ENCODE peak calls at places on chromosomes 6 and 20, in seven cellular contexts. G is ovary; R is CD8-positive, alpha-beta T cell; A is PC-3; V is endothelial cell of umbilical vein; H is SK-N-SH; P is brain microvascular endothelial cell. Z is an unnamed sample.

GRCh38 chr6:116018976-116019375 is 41.7 kb downstream of the FRK start:
- DNase-seq in G (no peak), R (no peak), A (no peak), V (no peak), H (no peak), P (no peak), Z (peak; percentile 34)

GRCh38 chr6:166032366-166033171 is 135.1 kb downstream of the TBXT start:
- DNase-seq in G (peak; percentile 40), R (no peak), A (peak; percentile 3), V (no peak), H (peak; percentile 30), P (peak; percentile 93), Z (no peak)

GRCh38 chr6:4059115-4059777 is 19.7 kb downstream of the FAM217A start:
- DNase-seq in G (no peak), R (peak; percentile 60), A (peak; percentile 93), V (peak; percentile 62), H (no peak), P (peak; percentile 93), Z (no peak)

GRCh38 chr6:14441371-14441781 is 323.8 kb downstream of the CD83 start:
- DNase-seq in G (peak; percentile 40), R (no peak), A (no peak), V (no peak), H (no peak), P (no peak), Z (peak; percentile 11)

GRCh38 chr6:109117346-109118035 is 22.2 kb downstream of the CEP57L1 start:
- DNase-seq in G (no peak), R (no peak), A (no peak), V (no peak), H (no peak), P (no peak), Z (no peak)

GRCh38 chr20:42281801-42282200 is 663.6 kb upstream of the CHD6 start:
- DNase-seq in G (no peak), R (no peak), A (no peak), V (no peak), H (no peak), P (no peak), Z (no peak)

GRCh38 chr6:16849280-16850210 is 88.3 kb upstream of the ATXN1 start:
- DNase-seq in G (no peak), R (no peak), A (peak; percentile 93), V (no peak), H (no peak), P (peak; percentile 73), Z (no peak)

GRCh38 chr6:149864578-149865535 is 698 bp upstream of the LRP11 start:
- DNase-seq in G (peak; percentile 73), R (peak; percentile 17), A (peak; percentile 71), V (peak; percentile 78), H (peak; percentile 71), P (peak; percentile 79), Z (peak; percentile 76)

GRCh38 chr6:159062564-159062945 is 17.8 kb upstream of the TAGAP start:
- DNase-seq in G (no peak), R (peak; percentile 63), A (no peak), V (no peak), H (no peak), P (no peak), Z (no peak)

GRCh38 chr20:57871237-57871632 is 161.4 kb upstream of the PMEPA1 start:
- DNase-seq in G (no peak), R (no peak), A (no peak), V (no peak), H (no peak), P (no peak), Z (no peak)

GRCh38 chr6:7267521-7268091 is 45.4 kb downstream of the SSR1 start:
- DNase-seq in G (no peak), R (no peak), A (peak; percentile 99), V (peak; percentile 73), H (peak; percentile 64), P (peak; percentile 96), Z (peak; percentile 88)

GRCh38 chr6:2109796-2110195 is 135.6 kb downstream of the GMDS start:
- DNase-seq in G (no peak), R (no peak), A (no peak), V (peak; percentile 75), H (no peak), P (no peak), Z (no peak)

GRCh38 chr6:125170376-125170775 is 16.8 kb downstream of the TPD52L1 start:
- DNase-seq in G (no peak), R (no peak), A (no peak), V (no peak), H (no peak), P (no peak), Z (peak; percentile 46)

GRCh38 chr20:38806855-38807655 is 1.6 kb downstream of the PPP1R16B start:
- DNase-seq in G (no peak), R (peak; percentile 39), A (no peak), V (peak; percentile 28), H (peak; percentile 43), P (no peak), Z (no peak)

GRCh38 chr6:87074051-87074711 is 20.7 kb downstream of the CGA start:
- DNase-seq in G (no peak), R (no peak), A (no peak), V (no peak), H (no peak), P (no peak), Z (no peak)

GRCh38 chr6:132490024-132490423 is 22.9 kb downstream of the STX7 start:
- DNase-seq in G (no peak), R (no peak), A (no peak), V (peak; percentile 53), H (no peak), P (no peak), Z (peak; percentile 34)

GRCh38 chr6:132489376-132489775 is 23.5 kb downstream of the STX7 start:
- DNase-seq in G (no peak), R (no peak), A (no peak), V (no peak), H (no peak), P (no peak), Z (no peak)

GRCh38 chr6:132491881-132492280 is 21.0 kb downstream of the STX7 start:
- DNase-seq in G (no peak), R (no peak), A (no peak), V (no peak), H (no peak), P (no peak), Z (no peak)

GRCh38 chr6:132491303-132491702 is 21.6 kb downstream of the STX7 start:
- DNase-seq in G (no peak), R (no peak), A (no peak), V (peak; percentile 67), H (no peak), P (peak; percentile 73), Z (no peak)

DNA sequence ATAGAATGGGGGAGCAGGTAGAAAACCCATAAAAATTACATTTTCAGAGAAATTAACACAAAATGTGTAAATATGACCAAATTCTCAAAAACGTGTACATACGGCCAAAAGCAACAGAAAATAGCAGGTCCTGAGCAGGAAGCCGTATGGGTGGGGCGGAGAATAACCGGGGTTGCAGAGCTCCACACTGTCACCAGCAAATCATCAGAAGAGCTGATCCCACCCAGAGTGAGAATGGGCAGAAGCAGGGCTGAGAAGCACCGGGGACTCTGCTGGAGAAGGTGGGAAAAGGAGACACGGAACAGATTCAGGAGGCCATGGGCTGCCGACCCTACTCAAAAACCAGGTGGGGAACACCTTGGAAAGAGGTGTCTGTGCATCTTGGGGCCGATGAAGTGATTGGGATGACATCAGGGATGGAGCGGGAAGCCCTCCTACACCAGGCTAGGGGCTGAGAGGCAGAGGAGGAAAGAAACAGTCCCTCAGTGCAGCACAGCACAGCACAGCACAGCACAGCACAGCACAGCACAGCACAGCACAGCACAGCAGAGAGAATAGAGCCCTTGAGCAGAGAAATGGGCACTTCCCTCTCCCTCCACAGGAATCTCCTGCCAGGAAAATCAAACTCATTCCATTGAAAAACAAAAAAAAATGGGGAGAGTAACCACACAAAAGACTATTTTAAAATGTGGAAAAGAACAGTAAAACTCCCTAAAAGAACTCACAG is 22.3 kb downstream of the STX7 start:
- DNase-seq in G (no peak), R (no peak), A (no peak), V (peak; percentile 29), H (no peak), P (no peak), Z (no peak)
- H3K27ac ChIP-seq in G (no peak overlapping the region), R (no peak overlapping the region), A (no peak overlapping the region), V (peak overlapping the region; percentile 11), H (no peak overlapping the region), P (no peak overlapping the region), Z (no peak overlapping the region)

DNA sequence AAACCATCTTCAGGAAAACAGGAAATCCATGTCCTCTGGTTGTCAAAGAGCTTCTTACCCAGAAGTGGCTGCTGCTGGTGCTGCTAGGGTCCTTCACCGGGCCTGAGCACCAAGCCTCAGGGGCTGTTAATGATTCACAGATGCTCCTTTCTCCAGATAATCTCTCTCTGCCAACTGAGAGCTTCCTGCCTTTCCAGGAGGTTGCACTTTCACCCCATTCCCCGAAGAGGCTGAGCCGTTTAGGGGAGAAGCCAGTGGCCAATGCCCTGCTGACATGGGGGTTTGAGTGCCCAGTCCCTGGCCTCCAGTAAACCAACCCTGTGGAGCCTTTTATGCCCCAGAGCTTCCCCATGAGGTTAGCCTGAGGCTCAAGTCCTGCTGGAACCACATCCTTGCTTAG is 122.4 kb downstream of the CBLN4 start:
- DNase-seq in G (no peak), R (no peak), A (no peak), V (no peak), H (peak; percentile 44), P (no peak), Z (no peak)
- TF ChIP-seq CTCF in G (no peak), R (no peak), A (no peak), V (no peak), H (no peak), P (no peak), Z (no peak)

DNA sequence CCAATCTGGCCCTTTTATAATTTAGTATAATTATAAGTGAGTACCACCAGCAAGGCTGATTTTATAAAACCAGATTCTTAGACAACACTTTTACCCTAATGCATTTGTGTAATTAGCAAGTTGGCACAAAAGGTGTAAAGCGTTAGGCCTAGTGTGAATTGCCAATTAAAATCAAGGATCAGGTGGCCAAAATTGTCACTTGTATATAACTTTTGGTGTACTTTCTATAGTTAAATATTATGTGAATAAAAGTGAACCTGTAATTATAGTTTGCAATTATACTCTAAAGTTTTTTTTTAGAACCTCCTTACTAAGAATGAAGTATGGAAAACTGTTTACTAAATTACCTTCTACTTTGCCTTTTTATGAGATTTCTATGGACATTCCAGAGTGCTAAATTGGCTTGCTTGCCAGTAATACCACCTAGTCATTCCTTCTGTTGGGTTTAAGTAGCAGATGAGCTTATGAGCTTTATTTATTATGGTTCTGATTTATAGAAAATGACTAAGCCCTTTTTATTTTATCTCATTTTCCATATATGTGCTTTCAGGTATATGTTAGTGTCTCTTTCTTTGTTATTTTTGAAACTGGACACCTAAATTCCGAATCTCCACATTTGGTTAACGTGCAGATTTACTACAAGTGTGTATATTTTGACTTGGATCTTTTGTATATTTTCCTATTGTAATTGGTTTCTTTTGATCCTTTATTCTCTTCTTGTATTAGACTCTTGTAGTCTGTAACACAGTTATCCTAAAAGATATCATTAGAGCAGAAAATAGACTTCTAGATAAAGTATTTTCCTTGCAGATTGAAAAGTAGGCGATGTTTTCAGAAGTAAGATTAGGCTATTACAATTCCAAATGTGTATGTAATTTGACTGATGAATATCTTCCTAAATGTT is 3.9 kb downstream of the STXBP5 start:
- DNase-seq in G (no peak), R (no peak), A (peak; percentile 51), V (no peak), H (no peak), P (no peak), Z (no peak)
- H3K27ac ChIP-seq in G (no peak overlapping the region), R (no peak overlapping the region), A (peak overlapping the region; percentile 23), V (no peak overlapping the region), H (peak overlapping the region; percentile 10), P (no peak overlapping the region), Z (no peak overlapping the region)

DNA sequence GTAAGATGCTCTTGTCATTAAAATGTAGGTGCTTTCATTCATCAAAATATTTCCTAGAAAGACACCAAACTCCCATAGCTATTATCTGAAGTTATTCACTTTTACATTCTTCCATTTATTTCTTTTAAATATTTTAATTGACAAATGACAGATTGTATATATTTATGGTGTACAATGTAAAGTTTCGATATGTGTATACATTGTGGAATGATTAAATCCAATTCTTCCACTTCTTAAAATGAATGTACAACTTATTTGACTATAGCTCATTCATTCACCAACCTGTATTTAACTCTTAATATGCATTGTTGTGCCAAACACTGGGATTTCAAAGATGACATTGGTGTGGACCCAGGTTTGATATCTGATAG is 41.0 kb downstream of the CCN2 start:
- DNase-seq in G (no peak), R (no peak), A (no peak), V (no peak), H (no peak), P (no peak), Z (no peak)
- TF ChIP-seq CTCF in G (no peak), R (no peak), A (no peak), V (no peak), H (no peak), P (no peak), Z (no peak)

Z was measured in cardiac muscle cell.